ENCODE peak calls at places on chromosomes 7 and 10, in four cellular contexts. K is tibial artery, Q is PC-3, X is esophagus squamous epithelium. W is an unnamed sample. For H3K4me1, the result is how much of the 10 kb centered on the place peaks cover.

GRCh38 chr7:138468244-138469123 is 8.4 kb downstream of the TRIM24 start:
- DNase-seq in Q (no peak), K (no peak), X (no peak), W (no peak)

GRCh38 chr7:24573554-24574338 is 494 bp downstream of the PALS2 start:
- DNase-seq in X (no peak), Q (peak), K (peak), W (peak)

GRCh38 chr10:48417374-48417773 is 110.9 kb downstream of the MAPK8 start:
- DNase-seq in X (no peak), Q (no peak), K (no peak), W (no peak)

GRCh38 chr7:158774916-158775315 is 54.4 kb downstream of the ESYT2 start:
- DNase-seq in K (no peak), X (no peak), Q (no peak), W (no peak)

GRCh38 chr10:100373298-100374136 is 26.5 kb downstream of the SCD start:
- DNase-seq in K (peak), X (peak), Q (peak), W (peak)

GRCh38 chr7:31950101-31950755 is 120.0 kb downstream of the PDE1C start:
- DNase-seq in K (no peak), Q (peak), X (no peak), W (no peak)

GRCh38 chr10:3048114-3049019 is 19.0 kb upstream of the PFKP start:
- DNase-seq in X (no peak), Q (no peak), K (peak), W (no peak)

GRCh38 chr10:72044417-72045041 is 43.8 kb downstream of the SPOCK2 start:
- DNase-seq in Q (no peak), X (no peak), K (peak), W (no peak)

GRCh38 chr10:70931168-70931805 is 42.9 kb upstream of the PCBD1 start:
- DNase-seq in K (no peak), X (no peak), Q (peak), W (no peak)

GRCh38 chr7:38373155-38373554 is 99.7 kb upstream of the TARP start:
- DNase-seq in Q (no peak), K (no peak), X (no peak), W (no peak)

GRCh38 chr7:76346778-76347177 is 12.0 kb downstream of the YWHAG start:
- DNase-seq in Q (no peak), X (no peak), K (peak), W (no peak)
- H3K4me1 ChIP-seq in Q (under half), X (under half), K (under half), W (under half)

GRCh38 chr10:35351021-35351420 is 14.7 kb downstream of the CCNY start:
- DNase-seq in K (no peak), X (no peak), Q (no peak), W (no peak)

GRCh38 chr10:35353805-35354204 is 17.5 kb downstream of the CCNY start:
- DNase-seq in X (no peak), K (no peak), Q (no peak), W (no peak)

GRCh38 chr10:35353399-35353798 is 17.1 kb downstream of the CCNY start:
- DNase-seq in K (no peak), Q (no peak), X (no peak), W (no peak)

GRCh38 chr10:35352508-35352907 is 16.2 kb downstream of the CCNY start:
- DNase-seq in K (no peak), Q (no peak), X (no peak), W (no peak)

GRCh38 chr10:35352097-35352496 is 15.8 kb downstream of the CCNY start:
- DNase-seq in X (no peak), Q (no peak), K (no peak), W (no peak)
- H3K4me1 ChIP-seq in X (under half), Q (under half), K (under half), W (under half)

GRCh38 chr7:132687016-132687415 is 110.7 kb upstream of the PLXNA4 start:
- DNase-seq in Q (no peak), X (no peak), K (no peak), W (no peak)
- H3K4me1 ChIP-seq in Q (under half), X (under half), K (under half), W (under half)

GRCh38 chr10:114401195-114401741 is 3.0 kb downstream of the AFAP1L2 start:
- DNase-seq in X (no peak), K (no peak), Q (no peak), W (peak)
- H3K4me1 ChIP-seq in X (under half), K (under half), Q (under half), W (under half)

DNA sequence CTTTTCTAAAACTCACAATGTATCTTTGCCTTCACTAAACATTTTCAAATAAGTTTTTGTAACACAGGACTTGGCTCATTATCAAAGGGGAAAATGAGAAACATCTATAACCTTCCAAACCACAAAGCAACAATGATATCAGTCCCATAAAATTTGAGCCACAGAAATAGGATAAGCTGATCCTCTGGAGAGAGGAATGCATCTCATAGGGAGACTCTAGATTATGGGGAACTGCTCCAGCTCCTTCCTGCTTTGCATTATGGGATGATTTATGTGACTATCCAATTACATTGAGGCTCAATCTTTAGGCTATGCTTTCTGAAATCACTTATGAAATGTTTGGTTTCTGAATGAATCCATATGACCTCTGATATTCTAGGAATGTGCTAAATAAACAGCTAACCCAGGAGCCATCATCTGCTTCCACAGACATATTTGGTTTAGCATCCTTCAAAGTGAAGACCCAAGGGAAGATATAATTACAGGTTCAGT is 70.4 kb downstream of the CUBN start:
- DNase-seq in X (no peak), Q (peak), K (no peak), W (no peak)
- H3K4me1 ChIP-seq in X (under half), Q (under half), K (under half), W (under half)

DNA sequence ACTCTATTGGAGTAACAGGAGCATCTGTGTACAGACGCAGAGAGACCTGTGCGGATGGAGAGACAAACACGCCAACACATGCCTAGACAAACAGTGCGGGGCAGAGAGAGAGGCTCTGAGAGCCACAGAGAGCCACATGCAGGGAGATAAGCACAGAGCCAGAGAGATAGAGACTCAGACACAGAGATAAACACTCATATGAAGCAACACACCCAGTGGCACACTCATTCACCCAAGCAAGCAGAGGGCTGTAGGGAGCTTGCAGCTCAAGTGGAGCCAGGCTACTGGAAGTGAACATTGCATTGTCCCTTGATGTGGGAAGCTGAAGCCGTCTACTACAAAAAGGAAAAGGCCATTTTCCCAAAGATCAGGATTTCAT is 46.6 kb upstream of the PODXL start:
- DNase-seq in X (no peak), Q (no peak), K (no peak), W (no peak)
- H3K4me1 ChIP-seq in X (under half), Q (under half), K (under half), W (under half)

GRCh38 chr7:1028044-1028770 is 16.1 kb upstream of the GPR146 start:
- DNase-seq in X (no peak), Q (peak), K (peak), W (peak)

GRCh38 chr7:1029637-1030443 is 14.5 kb upstream of the GPR146 start:
- DNase-seq in Q (no peak), X (no peak), K (no peak), W (no peak)

GRCh38 chr7:1030444-1031070 is 13.8 kb upstream of the GPR146 start:
- DNase-seq in Q (no peak), K (no peak), X (no peak), W (no peak)

GRCh38 chr7:1027285-1028043 is 16.9 kb upstream of the GPR146 start:
- DNase-seq in X (no peak), K (no peak), Q (peak), W (peak)

GRCh38 chr7:1028775-1029636 is 15.3 kb upstream of the GPR146 start:
- DNase-seq in Q (peak), K (peak), X (peak), W (peak)
- H3K4me1 ChIP-seq in Q (under half), K (under half), X (under half), W (under half)

DNA sequence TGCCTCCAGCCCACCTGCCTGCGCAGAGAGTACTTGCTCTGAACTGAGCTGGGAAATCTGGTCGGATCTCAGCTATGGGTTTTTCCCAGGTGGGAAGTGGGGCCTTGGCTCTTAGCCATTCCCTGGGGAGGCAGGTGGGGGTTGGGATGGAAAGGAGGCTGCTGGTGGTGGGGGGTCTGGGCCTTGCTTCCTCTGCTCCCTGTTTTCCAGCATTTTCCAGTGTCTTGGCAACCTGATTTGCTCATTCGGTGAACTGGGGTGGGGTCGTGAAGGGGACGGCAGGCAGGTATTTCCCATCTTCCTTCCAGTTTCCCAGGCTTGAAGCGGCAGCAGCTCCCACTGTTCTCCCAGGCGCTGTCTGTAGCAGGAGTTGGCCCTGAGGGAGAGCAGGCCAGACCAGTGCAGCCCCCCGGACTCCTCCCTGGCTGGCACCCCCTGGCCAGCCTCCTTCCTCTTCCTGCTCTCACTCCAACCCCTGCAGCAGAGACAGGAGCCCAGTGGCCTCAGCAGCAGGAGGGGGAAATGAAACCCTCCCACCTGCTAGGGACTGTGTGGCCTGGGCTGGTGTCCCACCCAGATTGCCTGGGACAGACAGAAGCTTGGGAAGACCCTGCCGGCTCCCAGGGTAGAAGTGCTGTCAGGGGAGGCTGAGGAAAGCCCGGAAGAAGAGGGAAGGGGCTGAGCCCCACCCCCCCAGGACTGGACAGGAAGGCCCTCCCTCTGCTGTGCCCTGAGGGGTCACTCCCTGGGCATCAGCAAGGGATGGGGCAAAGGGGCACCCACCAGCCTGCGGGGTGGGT is 6.6 kb downstream of the TRIM8 start:
- DNase-seq in K (no peak), X (no peak), Q (no peak), W (no peak)
- H3K4me1 ChIP-seq in K (under half), X (half or more), Q (under half), W (under half)

W was measured in colonic mucosa.